ENCODE peak calls at places on chromosomes 3 and 15, in five cellular contexts. One of them, this sample, is unnamed.

GRCh38 chr15:101138913-101139880 is 112.7 kb downstream of the CHSY1 start:
- DNase-seq in tibial artery: no peak
- DNase-seq in SK-N-SH: no peak
- DNase-seq in lung: no peak
- DNase-seq in suprapubic skin: no peak
- DNase-seq in this sample: no peak

GRCh38 chr3:171458857-171459129 is 1.4 kb downstream of the TNIK start:
- DNase-seq in tibial artery: no peak
- DNase-seq in SK-N-SH: peak
- DNase-seq in lung: no peak
- DNase-seq in suprapubic skin: no peak
- DNase-seq in this sample: no peak

GRCh38 chr15:42184736-42185135 is 23.4 kb downstream of the VPS39 start:
- DNase-seq in tibial artery: no peak
- DNase-seq in SK-N-SH: no peak
- DNase-seq in lung: no peak
- DNase-seq in suprapubic skin: no peak
- DNase-seq in this sample: no peak

GRCh38 chr3:112321867-112322652 is 10.9 kb upstream of the CD200 start:
- DNase-seq in tibial artery: no peak
- DNase-seq in SK-N-SH: peak
- DNase-seq in lung: no peak
- DNase-seq in suprapubic skin: no peak
- DNase-seq in this sample: no peak

GRCh38 chr3:14451844-14452533 is 49.6 kb downstream of the SLC6A6 start:
- DNase-seq in tibial artery: peak
- DNase-seq in SK-N-SH: no peak
- DNase-seq in lung: no peak
- DNase-seq in suprapubic skin: peak
- DNase-seq in this sample: no peak

GRCh38 chr15:39171944-39172368 is 408.9 kb upstream of the THBS1 start:
- DNase-seq in tibial artery: peak
- DNase-seq in SK-N-SH: peak
- DNase-seq in lung: peak
- DNase-seq in suprapubic skin: no peak
- DNase-seq in this sample: peak

GRCh38 chr3:62607287-62608029 is 234.1 kb upstream of the FEZF2 start:
- DNase-seq in tibial artery: no peak
- DNase-seq in SK-N-SH: no peak
- DNase-seq in lung: peak
- DNase-seq in suprapubic skin: no peak
- DNase-seq in this sample: no peak

GRCh38 chr3:42667523-42668402 is 14.3 kb downstream of the ZBTB47 start:
- DNase-seq in tibial artery: no peak
- DNase-seq in SK-N-SH: peak
- DNase-seq in lung: no peak
- DNase-seq in suprapubic skin: peak
- DNase-seq in this sample: no peak

GRCh38 chr3:71247221-71247947 is 336.1 kb downstream of the FOXP1 start:
- DNase-seq in tibial artery: no peak
- DNase-seq in SK-N-SH: peak
- DNase-seq in lung: no peak
- DNase-seq in suprapubic skin: no peak
- DNase-seq in this sample: no peak

GRCh38 chr15:80777836-80778620 is 1.1 kb upstream of the CEMIP start:
- DNase-seq in tibial artery: no peak
- DNase-seq in SK-N-SH: no peak
- DNase-seq in lung: no peak
- DNase-seq in suprapubic skin: no peak
- DNase-seq in this sample: no peak

GRCh38 chr3:128804017-128804816 is 75.2 kb upstream of the ACAD9 start:
- DNase-seq in tibial artery: no peak
- DNase-seq in SK-N-SH: no peak
- DNase-seq in lung: no peak
- DNase-seq in suprapubic skin: no peak
- DNase-seq in this sample: no peak

GRCh38 chr3:71532639-71533395 is 50.7 kb downstream of the FOXP1 start:
- DNase-seq in tibial artery: peak
- DNase-seq in SK-N-SH: no peak
- DNase-seq in lung: no peak
- DNase-seq in suprapubic skin: no peak
- DNase-seq in this sample: peak

GRCh38 chr3:150721285-150722130 is 17.8 kb upstream of the ERICH6 start:
- DNase-seq in tibial artery: no peak
- DNase-seq in SK-N-SH: peak
- DNase-seq in lung: no peak
- DNase-seq in suprapubic skin: no peak
- DNase-seq in this sample: no peak

GRCh38 chr3:136957751-136958288 is at the start of gene IL20RB:
- DNase-seq in tibial artery: peak
- DNase-seq in SK-N-SH: no peak
- DNase-seq in lung: no peak
- DNase-seq in suprapubic skin: peak
- DNase-seq in this sample: peak

GRCh38 chr3:196499061-196499460 is 4.5 kb downstream of the RNF168 start:
- DNase-seq in tibial artery: no peak
- DNase-seq in SK-N-SH: no peak
- DNase-seq in lung: no peak
- DNase-seq in suprapubic skin: no peak
- DNase-seq in this sample: no peak

GRCh38 chr3:46664188-46664970 is 29.1 kb downstream of the ALS2CL start:
- DNase-seq in tibial artery: no peak
- DNase-seq in SK-N-SH: peak
- DNase-seq in lung: no peak
- DNase-seq in suprapubic skin: no peak
- DNase-seq in this sample: no peak
- TF ChIP-seq CTCF in tibial artery: no peak
- TF ChIP-seq CTCF in SK-N-SH: no peak
- TF ChIP-seq CTCF in lung: no peak
- TF ChIP-seq CTCF in suprapubic skin: no peak
- TF ChIP-seq CTCF in this sample: no peak

GRCh38 chr15:82184776-82185175 is 77.8 kb downstream of the EFL1 start:
- DNase-seq in tibial artery: no peak
- DNase-seq in SK-N-SH: no peak
- DNase-seq in lung: no peak
- DNase-seq in suprapubic skin: no peak
- DNase-seq in this sample: no peak

GRCh38 chr15:82183121-82184031 is 79.2 kb downstream of the EFL1 start:
- DNase-seq in tibial artery: no peak
- DNase-seq in SK-N-SH: no peak
- DNase-seq in lung: no peak
- DNase-seq in suprapubic skin: no peak
- DNase-seq in this sample: no peak

GRCh38 chr15:82186161-82186560 is 76.4 kb downstream of the EFL1 start:
- DNase-seq in tibial artery: no peak
- DNase-seq in SK-N-SH: no peak
- DNase-seq in lung: no peak
- DNase-seq in suprapubic skin: no peak
- DNase-seq in this sample: no peak

GRCh38 chr15:82186748-82187415 is 75.7 kb downstream of the EFL1 start:
- DNase-seq in tibial artery: no peak
- DNase-seq in SK-N-SH: no peak
- DNase-seq in lung: no peak
- DNase-seq in suprapubic skin: no peak
- DNase-seq in this sample: no peak

DNA sequence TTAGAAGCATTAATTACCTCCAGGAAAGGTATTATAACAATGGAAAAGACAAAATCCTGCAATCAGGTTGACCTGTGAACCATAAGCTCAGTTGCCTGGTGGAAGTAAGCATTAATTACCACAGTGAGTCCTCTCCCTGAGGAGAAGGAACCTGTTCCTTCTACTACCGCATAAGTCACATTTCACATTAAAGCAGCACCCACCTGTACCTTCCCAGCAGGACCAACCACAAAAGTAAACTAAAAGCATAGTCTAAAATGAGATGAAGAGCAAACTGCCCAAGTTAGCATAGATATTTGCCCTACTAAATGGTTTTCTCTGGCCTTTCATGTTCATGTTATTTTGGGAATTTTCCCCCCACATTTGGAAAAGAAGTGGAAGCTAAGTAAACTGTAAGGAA is 78.2 kb downstream of the EFL1 start:
- DNase-seq in tibial artery: no peak
- DNase-seq in SK-N-SH: no peak
- DNase-seq in lung: no peak
- DNase-seq in suprapubic skin: no peak
- DNase-seq in this sample: no peak
- H3K27ac ChIP-seq in tibial artery: no peak
- H3K27ac ChIP-seq in SK-N-SH: peak
- H3K27ac ChIP-seq in lung: no peak
- H3K27ac ChIP-seq in suprapubic skin: no peak
- H3K27ac ChIP-seq in this sample: no peak

GRCh38 chr3:188264231-188265213 is 110.6 kb downstream of the LPP start:
- DNase-seq in tibial artery: peak
- DNase-seq in SK-N-SH: no peak
- DNase-seq in lung: no peak
- DNase-seq in suprapubic skin: no peak
- DNase-seq in this sample: no peak
- H3K4me3 ChIP-seq in tibial artery: no peak
- H3K4me3 ChIP-seq in SK-N-SH: no peak
- H3K4me3 ChIP-seq in lung: no peak
- H3K4me3 ChIP-seq in suprapubic skin: no peak
- H3K4me3 ChIP-seq in this sample: no peak

DNA sequence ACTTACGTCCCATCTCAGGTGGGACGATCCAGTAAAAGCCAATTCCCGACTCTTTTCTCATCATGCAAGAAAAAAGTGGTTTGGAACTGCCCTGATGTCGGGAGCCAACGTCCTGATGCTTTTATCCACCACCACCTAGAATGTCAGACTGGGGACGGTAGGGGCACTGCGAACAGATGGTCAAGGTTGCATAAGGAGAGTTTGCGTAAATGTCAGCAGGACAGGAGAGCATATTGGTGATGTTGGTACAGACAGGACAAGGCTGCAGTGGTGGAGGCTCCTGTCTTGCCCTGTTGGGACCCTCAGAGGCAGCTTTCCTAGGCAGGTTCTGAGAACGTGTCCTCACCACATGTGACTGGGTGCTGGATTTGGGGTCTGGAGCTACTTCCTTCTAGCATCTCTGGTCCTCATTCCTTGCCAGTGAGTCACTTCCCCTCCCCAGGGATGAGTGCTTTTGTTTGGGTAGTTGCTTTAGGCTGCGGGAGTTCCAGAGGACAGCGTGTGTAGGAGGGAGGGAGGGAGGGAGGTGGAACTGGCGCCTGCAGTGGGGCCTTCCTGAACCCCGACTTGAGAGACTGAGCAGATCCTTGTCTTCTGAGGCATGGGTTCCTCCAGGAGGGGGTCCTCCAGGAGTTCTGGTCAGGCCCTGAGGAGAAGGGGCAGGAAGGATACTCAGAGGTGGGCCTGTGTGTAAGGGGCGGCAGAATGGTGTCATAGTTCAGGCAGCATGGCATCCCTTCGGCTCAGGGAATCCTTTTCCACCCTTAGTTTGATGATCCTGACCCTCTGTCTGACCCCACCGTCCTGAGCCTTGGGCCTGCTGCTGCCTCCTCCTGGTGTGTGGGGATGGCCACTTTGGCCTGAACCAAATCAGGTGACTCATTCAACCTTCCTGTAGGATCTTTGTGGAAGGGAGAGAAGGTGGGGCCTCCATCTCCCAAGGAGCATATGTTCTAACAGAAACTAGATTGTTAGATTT is 21.2 kb downstream of the THSD4 start:
- DNase-seq in tibial artery: no peak
- DNase-seq in SK-N-SH: no peak
- DNase-seq in lung: no peak
- DNase-seq in suprapubic skin: no peak
- DNase-seq in this sample: peak
- TF ChIP-seq CTCF in tibial artery: no peak
- TF ChIP-seq CTCF in SK-N-SH: peak
- TF ChIP-seq CTCF in lung: no peak
- TF ChIP-seq CTCF in suprapubic skin: no peak
- TF ChIP-seq CTCF in this sample: peak

GRCh38 chr3:37595784-37596180 is 265.9 kb upstream of the CTDSPL start:
- DNase-seq in tibial artery: no peak
- DNase-seq in SK-N-SH: no peak
- DNase-seq in lung: no peak
- DNase-seq in suprapubic skin: no peak
- DNase-seq in this sample: no peak
- H3K27ac ChIP-seq in tibial artery: peak
- H3K27ac ChIP-seq in SK-N-SH: no peak
- H3K27ac ChIP-seq in lung: peak
- H3K27ac ChIP-seq in suprapubic skin: no peak
- H3K27ac ChIP-seq in this sample: no peak

GRCh38 chr3:105745046-105745445 is 123.8 kb downstream of the CBLB start:
- DNase-seq in tibial artery: no peak
- DNase-seq in SK-N-SH: no peak
- DNase-seq in lung: no peak
- DNase-seq in suprapubic skin: no peak
- DNase-seq in this sample: no peak
- H3K4me3 ChIP-seq in tibial artery: no peak
- H3K4me3 ChIP-seq in SK-N-SH: no peak
- H3K4me3 ChIP-seq in lung: no peak
- H3K4me3 ChIP-seq in suprapubic skin: no peak
- H3K4me3 ChIP-seq in this sample: no peak

GRCh38 chr15:90617668-90618097 is 88.0 kb downstream of the CRTC3 start:
- DNase-seq in tibial artery: no peak
- DNase-seq in SK-N-SH: no peak
- DNase-seq in lung: no peak
- DNase-seq in suprapubic skin: no peak
- DNase-seq in this sample: no peak

GRCh38 chr15:90617171-90617570 is 87.4 kb downstream of the CRTC3 start:
- DNase-seq in tibial artery: no peak
- DNase-seq in SK-N-SH: no peak
- DNase-seq in lung: no peak
- DNase-seq in suprapubic skin: no peak
- DNase-seq in this sample: no peak

GRCh38 chr15:90619468-90619867 is 89.7 kb downstream of the CRTC3 start:
- DNase-seq in tibial artery: no peak
- DNase-seq in SK-N-SH: no peak
- DNase-seq in lung: no peak
- DNase-seq in suprapubic skin: no peak
- DNase-seq in this sample: no peak

GRCh38 chr15:90619939-90620338 is 90.2 kb downstream of the CRTC3 start:
- DNase-seq in tibial artery: no peak
- DNase-seq in SK-N-SH: no peak
- DNase-seq in lung: no peak
- DNase-seq in suprapubic skin: no peak
- DNase-seq in this sample: no peak

GRCh38 chr15:90618330-90619136 is 88.8 kb downstream of the CRTC3 start:
- DNase-seq in tibial artery: no peak
- DNase-seq in SK-N-SH: no peak
- DNase-seq in lung: no peak
- DNase-seq in suprapubic skin: no peak
- DNase-seq in this sample: no peak
- TF ChIP-seq CTCF in tibial artery: no peak
- TF ChIP-seq CTCF in SK-N-SH: no peak
- TF ChIP-seq CTCF in lung: no peak
- TF ChIP-seq CTCF in suprapubic skin: no peak
- TF ChIP-seq CTCF in this sample: no peak